ENCODE peak calls at places on chromosomes 11 and 22, in ten cellular contexts. O is smooth muscle cell of the brain vasculature; A is colonic mucosa; T is small intestine; C is activated effector memory CD4-positive, alpha-beta T cell treated with Interleukin-2 at 50 U/mL for 16 hours; E is NCI-H774; G is NCI-H1417 treated with DMSO at 0.1 percent for 48 hours; Q is heart left ventricle; I is NT2/D1; Z is EL. R is an unnamed sample.

GRCh38 chr11:108587109-108587508 is 6.5 kb downstream of the EXPH5 start:
- DNase-seq in O (no peak), A (no peak), T (no peak), C (no peak), E (no peak), G (no peak), Q (no peak), I (no peak), Z (no peak), R (no peak)

GRCh38 chr11:70203749-70204465 is 811 bp downstream of the FADD start:
- DNase-seq in O (no peak), A (peak), T (peak), C (peak), E (peak), G (no peak), Q (peak), I (no peak), Z (peak), R (peak)

GRCh38 chr11:129636926-129637325 is 178.7 kb upstream of the TMEM45B start:
- DNase-seq in O (no peak), A (no peak), T (no peak), C (no peak), E (no peak), G (no peak), Q (no peak), I (no peak), Z (no peak), R (no peak)

GRCh38 chr11:103332409-103332808 is 223.2 kb downstream of the DYNC2H1 start:
- DNase-seq in O (no peak), A (no peak), T (no peak), C (no peak), E (no peak), G (no peak), Q (no peak), I (no peak), Z (no peak), R (no peak)

GRCh38 chr11:70326365-70326803 is 55.9 kb downstream of the PPFIA1 start:
- DNase-seq in O (no peak), A (peak), T (no peak), C (no peak), E (no peak), G (no peak), Q (peak), I (no peak), Z (no peak), R (no peak)

GRCh38 chr22:19853879-19854777 is 546 bp downstream of the GNB1L start:
- DNase-seq in O (no peak), A (peak), T (peak), C (no peak), E (no peak), G (no peak), Q (no peak), I (no peak), Z (no peak), R (no peak)

GRCh38 chr11:62601114-62601363 is 626 bp downstream of the MTA2 start:
- DNase-seq in O (no peak), A (peak), T (peak), C (peak), E (peak), G (no peak), Q (peak), I (no peak), Z (no peak), R (no peak)

GRCh38 chr22:33561149-33561807 is 359.0 kb downstream of the LARGE1 start:
- DNase-seq in O (no peak), A (peak), T (no peak), C (no peak), E (no peak), G (no peak), Q (no peak), I (no peak), Z (no peak), R (no peak)

GRCh38 chr22:27534720-27535125 is 266.8 kb downstream of the MN1 start:
- DNase-seq in O (no peak), A (no peak), T (peak), C (no peak), E (no peak), G (no peak), Q (no peak), I (no peak), Z (peak), R (no peak)

GRCh38 chr22:41523464-41524221 is 20.6 kb downstream of the POLR3H start:
- DNase-seq in O (no peak), A (no peak), T (no peak), C (no peak), E (no peak), G (no peak), Q (peak), I (no peak), Z (peak), R (no peak)

GRCh38 chr11:131430466-131431176 is 60.2 kb downstream of the NTM start:
- DNase-seq in O (no peak), A (no peak), T (no peak), C (no peak), E (no peak), G (no peak), Q (no peak), I (no peak), Z (no peak), R (no peak)